ENCODE peak calls at places on chromosome 16, in six cellular contexts. B is transverse colon; X is activated CD4-positive, alpha-beta memory T cell treated with anti-CD3 and anti-CD28 coated beads, Interleukin-2, amount 10 ng/mL, durations not matched to agents 7 days and 5 days; W is AML-193; T is stimulated activated effector memory CD8-positive, alpha-beta T cell treated with anti-CD3 and anti-CD28 coated beads, Interleukin-12 subunit alpha, Interleukin-12 subunit beta, amount 100 ng/mL, for 72 hours; A is stimulated activated CD8-positive, alpha-beta memory T cell treated with anti-CD3 and anti-CD28 coated beads, Interleukin-15, amount 100 ng/mL, for 24 hours. E is an unnamed sample.

GRCh38 chr16:86507173-86508027 is 2.9 kb upstream of the FOXF1 start:
- DNase-seq in B (no peak), W (no peak), X (no peak), A (no peak), T (no peak), E (no peak)

GRCh38 chr16:88382491-88383400 is at the start of gene ZNF469:
- DNase-seq in X (no peak), A (no peak), W (no peak), B (no peak), T (no peak), E (no peak)

GRCh38 chr16:89431616-89432015 is 58.7 kb downstream of the ANKRD11 start:
- DNase-seq in B (no peak), T (no peak), A (no peak), W (no peak), X (no peak), E (no peak)

GRCh38 chr16:74871608-74872007 is 97.0 kb upstream of the FA2H start:
- DNase-seq in A (no peak), X (no peak), B (no peak), W (no peak), T (no peak), E (no peak)

GRCh38 chr16:27248036-27248435 is 20.5 kb downstream of the NSMCE1 start:
- DNase-seq in X (no peak), A (no peak), B (no peak), T (no peak), W (no peak), E (no peak)

GRCh38 chr16:29962344-29962994 is 590 bp downstream of the TMEM219 start:
- DNase-seq in A (no peak), T (no peak), W (peak; percentile 17), B (peak; percentile 48), X (no peak), E (no peak)

GRCh38 chr16:590165-590874 is 454 bp downstream of the RAB40C start:
- DNase-seq in X (no peak), W (peak; percentile 14), A (no peak), B (no peak), T (no peak), E (no peak)

GRCh38 chr16:64356267-64356666 is 765.6 kb downstream of the CDH11 start:
- DNase-seq in X (no peak), A (no peak), W (no peak), B (no peak), T (no peak), E (peak; percentile 5)

GRCh38 chr16:81996664-81997529 is 14.4 kb downstream of the SDR42E1 start:
- DNase-seq in X (no peak), A (no peak), T (no peak), W (peak; percentile 41), B (no peak), E (no peak)

GRCh38 chr16:46629331-46629843 is 8.2 kb upstream of the SHCBP1 start:
- DNase-seq in X (no peak), W (peak; percentile 22), B (no peak), A (no peak), T (no peak), E (peak; percentile 53)

GRCh38 chr16:75868636-75869389 is 142.5 kb upstream of the CPHXL start:
- DNase-seq in W (no peak), B (no peak), T (no peak), A (no peak), X (no peak), E (no peak)

GRCh38 chr16:86517652-86518258 is 7.4 kb downstream of the FOXF1 start:
- DNase-seq in X (peak; percentile 21), W (no peak), T (no peak), A (no peak), B (peak; percentile 64), E (peak; percentile 87)

GRCh38 chr16:85083051-85083639 is 29.1 kb downstream of the CIBAR2 start:
- DNase-seq in X (no peak), B (no peak), A (no peak), T (no peak), W (no peak), E (no peak)

E was measured in H54.